ENCODE peak calls at places on chromosomes 3 and 15, in six cellular contexts. U, T, M, Z, K and A are unnamed samples.

GRCh38 chr3:48897401-48898376 is 993 bp downstream of the SLC25A20 start:
- DNase-seq in U (no peak), K (no peak), T (peak; percentile 24), M (no peak), Z (no peak), A (no peak)

GRCh38 chr15:52803543-52804306 is 13.6 kb upstream of the ONECUT1 start:
- DNase-seq in T (no peak), U (no peak), M (no peak), Z (no peak), K (no peak), A (no peak)

GRCh38 chr15:69783211-69783610 is 314.5 kb downstream of the TLE3 start:
- DNase-seq in K (no peak), Z (no peak), U (no peak), M (no peak), T (no peak), A (no peak)

GRCh38 chr15:90870354-90871096 is 2.1 kb downstream of the FURIN start:
- DNase-seq in Z (no peak), K (no peak), T (peak; percentile 34), M (no peak), U (no peak), A (no peak)

GRCh38 chr15:69154026-69154425 is 6.4 kb upstream of the GLCE start:
- DNase-seq in Z (no peak), M (no peak), T (no peak), U (no peak), K (no peak), A (no peak)

GRCh38 chr3:10695595-10696285 is 120.3 kb upstream of the SLC6A11 start:
- DNase-seq in Z (no peak), U (no peak), M (no peak), K (no peak), T (no peak), A (no peak)

GRCh38 chr15:70100495-70101331 is 3.0 kb upstream of the TLE3 start:
- DNase-seq in T (peak; percentile 47), U (peak; percentile 80), K (peak; percentile 42), Z (no peak), M (no peak), A (no peak)

GRCh38 chr3:39147711-39148115 is 5.7 kb downstream of the CSRNP1 start:
- DNase-seq in U (no peak), M (no peak), T (peak; percentile 60), K (no peak), Z (no peak), A (peak; percentile 11)

GRCh38 chr3:112640333-112640863 is 545 bp downstream of the CCDC80 start:
- DNase-seq in T (peak; percentile 68), M (peak; percentile 56), U (no peak), K (no peak), Z (no peak), A (peak; percentile 64)

GRCh38 chr15:70127288-70127746 is 29.6 kb upstream of the TLE3 start:
- DNase-seq in T (peak; percentile 98), M (no peak), K (no peak), Z (peak; percentile 50), U (no peak), A (no peak)

GRCh38 chr3:4139462-4140140 is 163.6 kb upstream of the SETMAR start:
- DNase-seq in U (no peak), M (no peak), T (no peak), Z (no peak), K (no peak), A (no peak)

GRCh38 chr15:89845305-89845893 is 30.7 kb upstream of the ANPEP start:
- DNase-seq in U (no peak), K (no peak), T (peak; percentile 92), M (peak; percentile 68), Z (no peak), A (peak; percentile 71)

GRCh38 chr15:98870788-98871187 is 136.8 kb downstream of the PGPEP1L start:
- DNase-seq in K (no peak), U (no peak), T (no peak), Z (no peak), M (no peak), A (no peak)

GRCh38 chr15:51536965-51537574 is 85.5 kb downstream of the DMXL2 start:
- DNase-seq in Z (no peak), U (no peak), T (peak; percentile 27), M (peak; percentile 17), K (peak; percentile 13), A (peak; percentile 48)

GRCh38 chr3:140290105-140290504 is 355.1 kb downstream of the CLSTN2 start:
- DNase-seq in M (no peak), Z (no peak), K (no peak), U (no peak), T (peak; percentile 56), A (no peak)

GRCh38 chr15:74793135-74794028 is 11.5 kb downstream of the CSK start:
- DNase-seq in U (peak; percentile 73), T (peak; percentile 38), K (no peak), Z (no peak), M (no peak), A (no peak)

GRCh38 chr3:27387625-27388024 is 18.4 kb upstream of the NEK10 start:
- DNase-seq in U (no peak), M (no peak), K (no peak), Z (no peak), T (no peak), A (no peak)

GRCh38 chr3:170560717-170561382 is 25.0 kb downstream of the SLC7A14 start:
- DNase-seq in Z (no peak), M (no peak), K (no peak), T (peak; percentile 40), U (no peak), A (no peak)

GRCh38 chr3:47113669-47114365 is 50.1 kb downstream of the SETD2 start:
- DNase-seq in T (peak; percentile 21), U (no peak), Z (no peak), K (no peak), M (peak; percentile 24), A (peak; percentile 22)

GRCh38 chr3:112676659-112677234 is 35.8 kb upstream of the CCDC80 start:
- DNase-seq in U (peak; percentile 79), T (peak; percentile 96), M (peak; percentile 72), K (no peak), Z (no peak), A (peak; percentile 86)

GRCh38 chr3:51862886-51863285 is 1.5 kb downstream of the IQCF2 start:
- DNase-seq in K (no peak), U (no peak), M (no peak), Z (no peak), T (no peak), A (no peak)

GRCh38 chr15:64856429-64857145 is 14.9 kb downstream of the PLEKHO2 start:
- DNase-seq in U (no peak), T (peak; percentile 91), K (no peak), Z (peak; percentile 92), M (peak; percentile 58), A (peak; percentile 64)

GRCh38 chr3:46406786-46407611 is at the start of the genes CCR5AS and CCRL2:
- DNase-seq in U (peak; percentile 80), Z (no peak), T (peak; percentile 84), M (peak; percentile 55), K (no peak), A (peak; percentile 71)